ENCODE peak calls at places on chromosomes 5 and 9, in five cellular contexts. S is left kidney; A is stimulated activated CD8-positive, alpha-beta memory T cell treated with anti-CD3 and anti-CD28 coated beads, Interleukin-15, amount 100 ng/mL, for 24 hours; H is Daoy; N is GM18507. Y is an unnamed sample.
A peak's percentile ranks its signal among the peaks of the same experiment; 100 is the strongest.

GRCh38 chr5:14386882-14387575 is 194.6 kb upstream of the OTULINL start:
- DNase-seq in A (no peak), H (no peak), N (no peak), S (no peak), Y (no peak)

GRCh38 chr5:178235600-178235998 is 3.0 kb upstream of the PHYKPL start:
- DNase-seq in H (no peak), A (no peak), N (no peak), S (no peak), Y (no peak)

GRCh38 chr9:93261735-93262523 is 78.0 kb downstream of the WNK2 start:
- DNase-seq in N (no peak), H (no peak), S (no peak), A (no peak), Y (no peak)

GRCh38 chr5:14868771-14869170 is 2.8 kb downstream of the ANKH start:
- DNase-seq in H (no peak), A (no peak), S (no peak), N (no peak), Y (no peak)

GRCh38 chr9:35604578-35605335 is at the start of gene TESK1:
- DNase-seq in S (peak; percentile 90), A (peak; percentile 53), N (peak; percentile 84), H (peak; percentile 88), Y (peak; percentile 9)

GRCh38 chr5:50352390-50352789 is 88.7 kb downstream of the EMB start:
- DNase-seq in H (no peak), N (no peak), S (no peak), A (no peak), Y (no peak)

GRCh38 chr5:15995206-15996052 is 184.2 kb downstream of the MARCHF11 start:
- DNase-seq in S (peak; percentile 56), A (no peak), H (peak; percentile 23), N (no peak), Y (no peak)

GRCh38 chr9:6014668-6015270 is 655 bp downstream of the RANBP6 start:
- DNase-seq in H (peak; percentile 77), N (no peak), S (no peak), A (no peak), Y (no peak)

GRCh38 chr9:124934290-124934689 is 6.6 kb downstream of the GOLGA1 start:
- DNase-seq in S (no peak), A (no peak), H (no peak), N (no peak), Y (no peak)

GRCh38 chr5:125412051-125412560 is 665.7 kb upstream of the ZNF608 start:
- DNase-seq in N (no peak), A (no peak), H (peak; percentile 47), S (peak; percentile 95), Y (peak; percentile 24)

GRCh38 chr5:65394078-65394477 is 87.6 kb downstream of the ADAMTS6 start:
- DNase-seq in N (no peak), S (peak; percentile 24), A (no peak), H (no peak), Y (no peak)

GRCh38 chr9:7752481-7752880 is 47.1 kb downstream of the DMAC1 start:
- DNase-seq in S (no peak), N (no peak), A (no peak), H (no peak), Y (no peak)

GRCh38 chr5:142618125-142618524 is 67.8 kb downstream of the FGF1 start:
- DNase-seq in S (no peak), A (no peak), N (no peak), H (peak; percentile 79), Y (no peak)

GRCh38 chr5:42889311-42889933 is 77.7 kb upstream of the SELENOP start:
- DNase-seq in N (peak; percentile 23), H (peak; percentile 59), S (peak; percentile 90), A (peak; percentile 20), Y (no peak)

GRCh38 chr5:172123269-172123692 is 64.7 kb downstream of the STK10 start:
- DNase-seq in N (no peak), A (no peak), S (peak; percentile 54), H (peak; percentile 75), Y (peak; percentile 50)

GRCh38 chr5:108149369-108149768 is 232.5 kb downstream of the FBXL17 start:
- DNase-seq in H (no peak), N (no peak), A (no peak), S (peak; percentile 7), Y (no peak)

GRCh38 chr5:96340357-96340756 is 92.7 kb downstream of the PCSK1 start:
- DNase-seq in N (no peak), H (no peak), S (no peak), A (no peak), Y (no peak)

Y was measured in cerebellar nuclear complex.